ENCODE peak calls at places on chromosomes 11 and 22, in five cellular contexts. One of them, this sample, is unnamed.

GRCh38 chr11:106493751-106494150 is 416.3 kb downstream of the AASDHPPT start:
- DNase-seq in cardiac fibroblast: peak
- DNase-seq in kidney epithelial cell: no peak
- DNase-seq in BJ: peak
- DNase-seq in bronchial epithelial cell: peak
- DNase-seq in this sample: no peak

GRCh38 chr11:65538232-65538914 is 13.5 kb downstream of the SCYL1 start:
- DNase-seq in cardiac fibroblast: no peak
- DNase-seq in kidney epithelial cell: no peak
- DNase-seq in BJ: no peak
- DNase-seq in bronchial epithelial cell: no peak
- DNase-seq in this sample: no peak

GRCh38 chr11:73294604-73295003 is 13.5 kb upstream of the ARHGEF17 start:
- DNase-seq in cardiac fibroblast: no peak
- DNase-seq in kidney epithelial cell: no peak
- DNase-seq in BJ: no peak
- DNase-seq in bronchial epithelial cell: no peak
- DNase-seq in this sample: no peak

GRCh38 chr22:26235792-26236191 is 66.5 kb downstream of the SEZ6L start:
- DNase-seq in cardiac fibroblast: no peak
- DNase-seq in kidney epithelial cell: no peak
- DNase-seq in BJ: no peak
- DNase-seq in bronchial epithelial cell: no peak
- DNase-seq in this sample: no peak

GRCh38 chr11:119091083-119091650 is 6.5 kb downstream of the HMBS start:
- DNase-seq in cardiac fibroblast: no peak
- DNase-seq in kidney epithelial cell: no peak
- DNase-seq in BJ: no peak
- DNase-seq in bronchial epithelial cell: no peak
- DNase-seq in this sample: no peak

GRCh38 chr22:46612904-46613605 is 7.1 kb upstream of the GRAMD4 start:
- DNase-seq in cardiac fibroblast: no peak
- DNase-seq in kidney epithelial cell: no peak
- DNase-seq in BJ: no peak
- DNase-seq in bronchial epithelial cell: no peak
- DNase-seq in this sample: no peak

GRCh38 chr11:44601471-44602370 is 36.3 kb downstream of the CD82 start:
- DNase-seq in cardiac fibroblast: no peak
- DNase-seq in kidney epithelial cell: no peak
- DNase-seq in BJ: no peak
- DNase-seq in bronchial epithelial cell: no peak
- DNase-seq in this sample: no peak

GRCh38 chr11:78313898-78314297 is 103.7 kb downstream of the GAB2 start:
- DNase-seq in cardiac fibroblast: no peak
- DNase-seq in kidney epithelial cell: no peak
- DNase-seq in BJ: no peak
- DNase-seq in bronchial epithelial cell: peak
- DNase-seq in this sample: no peak

GRCh38 chr11:17063171-17064002 is 14.1 kb downstream of the RPS13 start:
- DNase-seq in cardiac fibroblast: peak
- DNase-seq in kidney epithelial cell: no peak
- DNase-seq in BJ: no peak
- DNase-seq in bronchial epithelial cell: peak
- DNase-seq in this sample: no peak

GRCh38 chr11:44621140-44621681 is 55.7 kb downstream of the CD82 start:
- DNase-seq in cardiac fibroblast: peak
- DNase-seq in kidney epithelial cell: no peak
- DNase-seq in BJ: no peak
- DNase-seq in bronchial epithelial cell: peak
- DNase-seq in this sample: no peak

GRCh38 chr11:69480547-69481392 is 693 bp upstream of the LINC01488 start:
- DNase-seq in cardiac fibroblast: peak
- DNase-seq in kidney epithelial cell: no peak
- DNase-seq in BJ: no peak
- DNase-seq in bronchial epithelial cell: no peak
- DNase-seq in this sample: no peak

GRCh38 chr22:40213478-40213877 is 35.8 kb downstream of the TNRC6B start:
- DNase-seq in cardiac fibroblast: peak
- DNase-seq in kidney epithelial cell: no peak
- DNase-seq in BJ: no peak
- DNase-seq in bronchial epithelial cell: no peak
- DNase-seq in this sample: no peak

GRCh38 chr22:48750826-48751440 is 1076.7 kb downstream of the BRD1 start:
- DNase-seq in cardiac fibroblast: no peak
- DNase-seq in kidney epithelial cell: no peak
- DNase-seq in BJ: no peak
- DNase-seq in bronchial epithelial cell: no peak
- DNase-seq in this sample: no peak

GRCh38 chr11:394034-394857 is at the start of gene PKP3:
- DNase-seq in cardiac fibroblast: peak
- DNase-seq in kidney epithelial cell: no peak
- DNase-seq in BJ: no peak
- DNase-seq in bronchial epithelial cell: peak
- DNase-seq in this sample: no peak

GRCh38 chr11:75652936-75653335 is 15.9 kb downstream of the MAP6 start:
- DNase-seq in cardiac fibroblast: peak
- DNase-seq in kidney epithelial cell: no peak
- DNase-seq in BJ: no peak
- DNase-seq in bronchial epithelial cell: no peak
- DNase-seq in this sample: no peak

GRCh38 chr11:294795-295194 is 4.5 kb downstream of the IFITM5 start:
- DNase-seq in cardiac fibroblast: no peak
- DNase-seq in kidney epithelial cell: no peak
- DNase-seq in BJ: no peak
- DNase-seq in bronchial epithelial cell: no peak
- DNase-seq in this sample: no peak

GRCh38 chr11:61685611-61685955 is 5.4 kb downstream of the DAGLA start:
- DNase-seq in cardiac fibroblast: no peak
- DNase-seq in kidney epithelial cell: no peak
- DNase-seq in BJ: no peak
- DNase-seq in bronchial epithelial cell: no peak
- DNase-seq in this sample: no peak

GRCh38 chr11:2465201-2466068 is 20.6 kb downstream of the KCNQ1 start:
- DNase-seq in cardiac fibroblast: no peak
- DNase-seq in kidney epithelial cell: no peak
- DNase-seq in BJ: no peak
- DNase-seq in bronchial epithelial cell: no peak
- DNase-seq in this sample: no peak

GRCh38 chr22:47195156-47195675 is 432.8 kb downstream of the TBC1D22A start:
- DNase-seq in cardiac fibroblast: no peak
- DNase-seq in kidney epithelial cell: no peak
- DNase-seq in BJ: no peak
- DNase-seq in bronchial epithelial cell: no peak
- DNase-seq in this sample: no peak

GRCh38 chr11:9876331-9876730 is 212.5 kb downstream of the SWAP70 start:
- DNase-seq in cardiac fibroblast: no peak
- DNase-seq in kidney epithelial cell: no peak
- DNase-seq in BJ: no peak
- DNase-seq in bronchial epithelial cell: no peak
- DNase-seq in this sample: no peak

GRCh38 chr11:126163074-126163700 is 48.3 kb downstream of the RPUSD4 start:
- DNase-seq in cardiac fibroblast: peak
- DNase-seq in kidney epithelial cell: peak
- DNase-seq in BJ: peak
- DNase-seq in bronchial epithelial cell: peak
- DNase-seq in this sample: peak

GRCh38 chr22:31893460-31893859 is 50.9 kb upstream of the YWHAH start:
- DNase-seq in cardiac fibroblast: no peak
- DNase-seq in kidney epithelial cell: no peak
- DNase-seq in BJ: no peak
- DNase-seq in bronchial epithelial cell: no peak
- DNase-seq in this sample: no peak

GRCh38 chr11:67437082-67437821 is at the start of gene PTPRCAP:
- DNase-seq in cardiac fibroblast: no peak
- DNase-seq in kidney epithelial cell: no peak
- DNase-seq in BJ: no peak
- DNase-seq in bronchial epithelial cell: no peak
- DNase-seq in this sample: no peak

GRCh38 chr11:14446701-14447169 is 52.9 kb downstream of the COPB1 start:
- DNase-seq in cardiac fibroblast: peak
- DNase-seq in kidney epithelial cell: peak
- DNase-seq in BJ: peak
- DNase-seq in bronchial epithelial cell: peak
- DNase-seq in this sample: no peak

GRCh38 chr11:109892321-109892794 is 200.8 kb upstream of the ZC3H12C start:
- DNase-seq in cardiac fibroblast: peak
- DNase-seq in kidney epithelial cell: no peak
- DNase-seq in BJ: no peak
- DNase-seq in bronchial epithelial cell: peak
- DNase-seq in this sample: no peak

GRCh38 chr11:69192282-69192681 is 36.5 kb downstream of the SMIM38 start:
- DNase-seq in cardiac fibroblast: no peak
- DNase-seq in kidney epithelial cell: no peak
- DNase-seq in BJ: no peak
- DNase-seq in bronchial epithelial cell: no peak
- DNase-seq in this sample: no peak

GRCh38 chr22:40334899-40335298 is 11.4 kb upstream of the ADSL start:
- DNase-seq in cardiac fibroblast: no peak
- DNase-seq in kidney epithelial cell: no peak
- DNase-seq in BJ: no peak
- DNase-seq in bronchial epithelial cell: no peak
- DNase-seq in this sample: no peak

GRCh38 chr11:75925785-75926164 is 110.8 kb downstream of the UVRAG start:
- DNase-seq in cardiac fibroblast: peak
- DNase-seq in kidney epithelial cell: no peak
- DNase-seq in BJ: no peak
- DNase-seq in bronchial epithelial cell: peak
- DNase-seq in this sample: no peak

GRCh38 chr22:36611241-36611976 is 82.4 kb upstream of the EIF3D start:
- DNase-seq in cardiac fibroblast: no peak
- DNase-seq in kidney epithelial cell: no peak
- DNase-seq in BJ: no peak
- DNase-seq in bronchial epithelial cell: no peak
- DNase-seq in this sample: no peak
- TF ChIP-seq CTCF in cardiac fibroblast: no peak
- TF ChIP-seq CTCF in kidney epithelial cell: no peak
- TF ChIP-seq CTCF in BJ: no peak
- TF ChIP-seq CTCF in bronchial epithelial cell: no peak
- TF ChIP-seq CTCF in this sample: no peak

DNA sequence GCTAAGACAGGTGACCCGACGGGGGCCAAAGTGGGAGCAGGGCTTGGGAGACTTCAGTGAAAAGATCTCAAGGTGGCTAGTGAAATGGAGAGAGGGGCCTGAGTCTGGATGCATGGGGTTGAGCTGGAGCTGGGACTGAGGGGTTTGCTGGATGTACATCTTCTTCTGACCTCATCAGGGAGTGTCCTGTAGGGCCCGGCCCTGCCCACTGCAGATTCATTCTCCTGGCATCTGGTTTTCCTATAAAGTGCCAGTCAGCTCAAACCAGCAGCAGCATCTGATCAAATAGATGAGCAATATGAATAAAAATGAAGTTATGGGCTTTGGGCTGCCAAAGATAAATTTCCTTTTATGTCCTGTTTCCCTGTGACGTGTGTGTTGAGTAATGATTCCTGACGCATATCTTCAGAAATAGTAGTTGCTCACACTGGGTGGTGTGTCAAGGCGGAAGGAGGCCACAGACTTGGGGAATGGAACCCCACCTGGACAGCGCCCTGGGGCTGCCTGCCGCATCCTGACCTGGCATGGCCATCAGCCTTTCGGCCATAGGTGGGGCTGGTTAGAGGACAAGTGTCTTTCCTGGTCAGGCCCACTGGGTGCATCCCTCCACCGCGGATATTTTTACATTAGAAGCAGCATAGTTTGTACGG is 135.4 kb downstream of the OSBP2 start:
- DNase-seq in cardiac fibroblast: peak
- DNase-seq in kidney epithelial cell: peak
- DNase-seq in BJ: peak
- DNase-seq in bronchial epithelial cell: peak
- DNase-seq in this sample: peak
- H3K4me3 ChIP-seq in cardiac fibroblast: no peak
- H3K4me3 ChIP-seq in kidney epithelial cell: no peak
- H3K4me3 ChIP-seq in BJ: no peak
- H3K4me3 ChIP-seq in bronchial epithelial cell: no peak
- H3K4me3 ChIP-seq in this sample: no peak

GRCh38 chr22:21013742-21014201 is 1.2 kb upstream of the P2RX6 start:
- DNase-seq in cardiac fibroblast: no peak
- DNase-seq in kidney epithelial cell: no peak
- DNase-seq in BJ: no peak
- DNase-seq in bronchial epithelial cell: no peak
- DNase-seq in this sample: no peak
- TF ChIP-seq CTCF in cardiac fibroblast: no peak
- TF ChIP-seq CTCF in kidney epithelial cell: no peak
- TF ChIP-seq CTCF in BJ: no peak
- TF ChIP-seq CTCF in bronchial epithelial cell: no peak
- TF ChIP-seq CTCF in this sample: no peak

GRCh38 chr11:124898711-124899110 is 1.0 kb upstream of the ROBO4 start:
- DNase-seq in cardiac fibroblast: peak
- DNase-seq in kidney epithelial cell: no peak
- DNase-seq in BJ: no peak
- DNase-seq in bronchial epithelial cell: no peak
- DNase-seq in this sample: peak

GRCh38 chr11:124896071-124896750 is 1.5 kb downstream of the ROBO4 start:
- DNase-seq in cardiac fibroblast: no peak
- DNase-seq in kidney epithelial cell: no peak
- DNase-seq in BJ: no peak
- DNase-seq in bronchial epithelial cell: no peak
- DNase-seq in this sample: no peak

GRCh38 chr11:124899376-124900145 is 1.9 kb upstream of the ROBO4 start:
- DNase-seq in cardiac fibroblast: peak
- DNase-seq in kidney epithelial cell: no peak
- DNase-seq in BJ: no peak
- DNase-seq in bronchial epithelial cell: no peak
- DNase-seq in this sample: no peak

GRCh38 chr11:124896821-124897391 is 759 bp downstream of the ROBO4 start:
- DNase-seq in cardiac fibroblast: no peak
- DNase-seq in kidney epithelial cell: no peak
- DNase-seq in BJ: no peak
- DNase-seq in bronchial epithelial cell: no peak
- DNase-seq in this sample: no peak

DNA sequence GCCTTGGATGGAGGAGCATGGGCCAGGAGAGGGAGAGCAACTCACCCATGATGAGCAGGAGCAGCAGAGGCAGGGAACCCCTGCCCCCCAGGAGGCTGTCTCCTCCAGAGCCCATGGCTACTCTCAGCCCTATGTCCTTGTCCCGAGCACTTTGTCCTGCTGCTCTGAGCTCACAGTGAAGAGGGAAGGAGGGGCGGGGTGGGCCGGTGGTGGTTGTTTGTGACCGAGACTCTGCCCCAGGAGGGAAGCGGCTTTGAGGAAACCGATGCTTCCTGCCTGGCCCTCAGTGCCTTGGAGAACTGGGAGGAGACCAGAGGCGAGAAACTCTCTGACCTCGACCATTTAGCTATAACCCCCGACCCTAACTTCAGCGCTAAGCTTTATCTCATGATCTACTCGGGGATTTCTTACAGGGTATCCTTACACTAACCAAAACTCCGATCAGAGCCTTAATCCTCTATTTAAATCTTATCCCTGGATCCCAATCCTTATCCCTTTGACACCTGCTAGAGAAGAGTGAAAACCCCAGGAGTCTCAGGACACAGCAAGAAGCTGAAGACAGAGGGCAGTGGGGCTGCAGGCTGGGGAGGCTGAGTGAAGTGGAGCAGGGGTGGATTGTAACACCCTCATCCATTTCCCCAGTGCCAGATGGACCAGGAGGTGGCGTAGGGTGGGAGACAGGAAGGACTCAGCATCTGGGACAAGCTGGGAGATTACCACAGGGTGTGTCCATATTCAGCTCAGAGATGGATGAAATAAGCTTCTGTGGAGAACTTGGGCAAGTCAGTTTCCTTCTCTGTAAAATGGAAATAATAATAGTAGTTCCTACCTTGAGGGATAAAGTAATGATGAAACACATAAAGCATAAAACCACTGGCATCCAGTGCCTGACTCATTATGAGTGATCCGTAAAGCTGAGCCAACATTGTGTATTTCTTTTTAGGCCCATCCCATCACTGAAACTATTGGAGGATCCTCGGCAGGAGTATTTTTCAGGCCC is at the start of gene ROBO4:
- DNase-seq in cardiac fibroblast: peak
- DNase-seq in kidney epithelial cell: peak
- DNase-seq in BJ: peak
- DNase-seq in bronchial epithelial cell: peak
- DNase-seq in this sample: peak
- H3K4me3 ChIP-seq in cardiac fibroblast: peak
- H3K4me3 ChIP-seq in kidney epithelial cell: no peak
- H3K4me3 ChIP-seq in BJ: no peak
- H3K4me3 ChIP-seq in bronchial epithelial cell: no peak
- H3K4me3 ChIP-seq in this sample: no peak